ENCODE peak calls at places on chromosomes 16 and 17, in four cellular contexts. E is RCC 7860; N is stimulated activated CD8-positive, alpha-beta memory T cell treated with anti-CD3 and anti-CD28 coated beads, Interleukin-4, amount 100 ng/mL, for 1 hour; O is stimulated activated CD4-positive, alpha-beta T cell treated with anti-CD3 and anti-CD28 coated beads, Interleukin-2, amount 100 ng/mL, for 48 hours. R is an unnamed sample.

GRCh38 chr17:38510424-38511125 is 82.3 kb downstream of the ARHGAP23 start:
- DNase-seq in N (no peak), O (no peak), E (no peak), R (no peak)

GRCh38 chr16:14289692-14290340 is 218.7 kb downstream of the MRTFB start:
- DNase-seq in E (no peak), O (no peak), N (no peak), R (peak; percentile 64)

GRCh38 chr17:17580662-17581470 is 10.6 kb downstream of the PEMT start:
- DNase-seq in E (no peak), O (no peak), N (no peak), R (no peak)

GRCh38 chr16:78275420-78275819 is 176.0 kb downstream of the WWOX start:
- DNase-seq in N (no peak), E (no peak), O (no peak), R (no peak)

GRCh38 chr17:39096435-39097158 is 54.8 kb downstream of the PLXDC1 start:
- DNase-seq in O (no peak), E (no peak), N (peak; percentile 12), R (no peak)

GRCh38 chr16:51298800-51299199 is 147.7 kb upstream of the SALL1 start:
- DNase-seq in N (no peak), E (no peak), O (no peak), R (no peak)

GRCh38 chr16:56691885-56692284 is 9.6 kb downstream of the MT1X start:
- DNase-seq in E (peak; percentile 73), N (no peak), O (no peak), R (peak; percentile 66)

GRCh38 chr17:33322063-33322462 is 29.0 kb upstream of the ASIC2 start:
- DNase-seq in O (no peak), E (no peak), N (no peak), R (no peak)

GRCh38 chr17:32777436-32777835 is 99.5 kb downstream of the MYO1D start:
- DNase-seq in O (no peak), E (peak; percentile 13), N (no peak), R (no peak)

GRCh38 chr16:15866451-15866850 is 9.6 kb upstream of the MYH11 start:
- DNase-seq in O (no peak), E (no peak), N (no peak), R (no peak)

GRCh38 chr17:45171338-45172231 is 9.9 kb downstream of the HEXIM2 start:
- DNase-seq in E (no peak), O (no peak), N (no peak), R (no peak)

GRCh38 chr16:66003196-66003595 is 363.3 kb upstream of the CDH5 start:
- DNase-seq in N (no peak), E (no peak), O (no peak), R (no peak)

GRCh38 chr16:179431-179830 is 828 bp upstream of the HBQ1 start:
- DNase-seq in E (no peak), O (no peak), N (no peak), R (no peak)

GRCh38 chr16:80718480-80719220 is 85.7 kb downstream of the CDYL2 start:
- DNase-seq in E (no peak), N (no peak), O (no peak), R (no peak)

GRCh38 chr16:17744903-17745581 is 274.3 kb upstream of the XYLT1 start:
- DNase-seq in N (no peak), E (no peak), O (no peak), R (no peak)

GRCh38 chr16:49631521-49632041 is 224.3 kb downstream of the ZNF423 start:
- DNase-seq in E (no peak), N (no peak), O (no peak), R (no peak)

GRCh38 chr17:50831430-50832064 is 3.8 kb upstream of the WFIKKN2 start:
- DNase-seq in N (no peak), O (no peak), E (no peak), R (no peak)

GRCh38 chr16:11201498-11202259 is 54.3 kb downstream of the SOCS1 start:
- DNase-seq in N (no peak), O (no peak), E (peak; percentile 81), R (peak; percentile 86)

GRCh38 chr17:30323895-30324319 is 9.9 kb downstream of the TMIGD1 start:
- DNase-seq in E (peak; percentile 68), O (no peak), N (no peak), R (peak; percentile 35)

GRCh38 chr16:88540346-88540977 is 29.7 kb upstream of the ZC3H18 start:
- DNase-seq in N (no peak), E (no peak), O (no peak), R (no peak)

GRCh38 chr17:57965521-57966160 is 10.4 kb upstream of the CUEDC1 start:
- DNase-seq in N (no peak), E (no peak), O (no peak), R (no peak)

GRCh38 chr17:47702391-47702995 is 8.5 kb downstream of the TBKBP1 start:
- DNase-seq in E (no peak), O (no peak), N (no peak), R (no peak)

GRCh38 chr16:64254443-64255367 is 867.2 kb downstream of the CDH11 start:
- DNase-seq in O (no peak), N (no peak), E (no peak), R (no peak)

GRCh38 chr16:47342055-47342454 is 118.8 kb downstream of the ITFG1 start:
- DNase-seq in N (no peak), O (no peak), E (no peak), R (no peak)

GRCh38 chr17:40309031-40309937 is at the start of gene RARA:
- DNase-seq in O (no peak), E (no peak), N (no peak), R (no peak)

GRCh38 chr16:19008245-19008644 is 24.5 kb downstream of the TMC7 start:
- DNase-seq in N (no peak), O (no peak), E (peak; percentile 76), R (no peak)

GRCh38 chr17:56893503-56893902 is 20.3 kb downstream of the TRIM25 start:
- DNase-seq in O (no peak), N (no peak), E (no peak), R (no peak)

GRCh38 chr16:89317729-89318429 is 100.4 kb downstream of the ZNF778 start:
- DNase-seq in O (no peak), N (no peak), E (no peak), R (no peak)

GRCh38 chr17:36657763-36658490 is 56.5 kb downstream of the MRM1 start:
- DNase-seq in O (no peak), E (no peak), N (no peak), R (no peak)

GRCh38 chr16:23353440-23353839 is 51.3 kb downstream of the SCNN1B start:
- DNase-seq in N (no peak), O (no peak), E (no peak), R (no peak)

GRCh38 chr16:35908942-35909341 is 2449.5 kb downstream of the TP53TG3F start:
- DNase-seq in O (no peak), N (no peak), E (no peak), R (peak; percentile 32)

GRCh38 chr17:493666-494065 is 141.1 kb upstream of the RPH3AL start:
- DNase-seq in O (no peak), N (no peak), E (no peak), R (no peak)